ENCODE peak calls at places on chromosomes 7 and 10, in five cellular contexts. X is neural crest cell, M is Caco-2, L is pancreas, P is type B pancreatic cell. Z is an unnamed sample.
A peak's percentile ranks its signal among the peaks of the same experiment; 100 is the strongest.

GRCh38 chr7:30069096-30069867 is 41.1 kb downstream of the PLEKHA8 start:
- DNase-seq in P (no peak), X (no peak), L (no peak), M (no peak), Z (no peak)

GRCh38 chr7:121473645-121474300 is 77.7 kb upstream of the FAM3C start:
- DNase-seq in L (no peak), P (no peak), X (no peak), M (no peak), Z (no peak)

GRCh38 chr7:143514995-143515735 is 37.5 kb downstream of the TAS2R41 start:
- DNase-seq in L (no peak), P (no peak), X (no peak), M (no peak), Z (peak; percentile 36)

GRCh38 chr10:71505862-71506261 is 109.1 kb downstream of the CDH23 start:
- DNase-seq in M (no peak), L (no peak), X (no peak), P (no peak), Z (no peak)

GRCh38 chr7:93147358-93147757 is 827 bp downstream of the SAMD9L start:
- DNase-seq in M (no peak), L (no peak), X (no peak), P (no peak), Z (peak; percentile 56)

GRCh38 chr7:2892571-2892970 is 48.5 kb upstream of the GNA12 start:
- DNase-seq in M (no peak), L (no peak), P (no peak), X (no peak), Z (no peak)

GRCh38 chr7:44279286-44279685 is 46.1 kb downstream of the CAMK2B start:
- DNase-seq in P (peak; percentile 53), X (no peak), L (peak; percentile 28), M (no peak), Z (no peak)

GRCh38 chr7:2965745-2966270 is 77.9 kb downstream of the CARD11 start:
- DNase-seq in L (no peak), M (no peak), P (no peak), X (no peak), Z (no peak)

GRCh38 chr7:4745971-4746919 is 29.2 kb upstream of the AP5Z1 start:
- DNase-seq in M (no peak), L (no peak), P (no peak), X (no peak), Z (peak; percentile 77)

GRCh38 chr7:505171-505570 is 14.5 kb downstream of the PDGFA start:
- DNase-seq in P (no peak), M (no peak), X (no peak), L (peak; percentile 61), Z (no peak)

GRCh38 chr7:149267733-149268132 is 5.7 kb downstream of the ZNF783 start:
- DNase-seq in M (no peak), X (no peak), P (no peak), L (no peak), Z (no peak)

GRCh38 chr10:126041804-126042231 is 145.5 kb downstream of the FANK1 start:
- DNase-seq in P (no peak), M (peak; percentile 9), X (peak; percentile 60), L (peak; percentile 76), Z (peak; percentile 71)

GRCh38 chr7:94888995-94889523 is 18.3 kb upstream of the PPP1R9A start:
- DNase-seq in M (no peak), L (no peak), X (no peak), P (no peak), Z (no peak)

GRCh38 chr7:44489955-44490350 is 505 bp downstream of the NUDCD3 start:
- DNase-seq in X (peak; percentile 2), M (no peak), L (no peak), P (no peak), Z (peak; percentile 32)

GRCh38 chr10:80491251-80492102 is 37.4 kb downstream of the TSPAN14 start:
- DNase-seq in X (no peak), L (no peak), M (no peak), P (no peak), Z (no peak)

GRCh38 chr7:84022686-84023308 is 171.8 kb downstream of the SEMA3A start:
- DNase-seq in P (no peak), L (no peak), X (no peak), M (peak; percentile 85), Z (no peak)

GRCh38 chr7:23196306-23196705 is 14.5 kb downstream of the NUP42 start:
- DNase-seq in L (no peak), X (no peak), M (no peak), P (no peak), Z (no peak)

GRCh38 chr10:124285587-124286527 is 132.9 kb downstream of the OAT start:
- DNase-seq in X (no peak), L (no peak), M (no peak), P (no peak), Z (peak; percentile 26)

GRCh38 chr7:12884856-12885440 is 197.5 kb downstream of the ARL4A start:
- DNase-seq in M (no peak), L (no peak), P (no peak), X (no peak), Z (peak; percentile 30)
- TF ChIP-seq CTCF in M (no peak), L (no peak), P (no peak), X (no peak), Z (no peak)

DNA sequence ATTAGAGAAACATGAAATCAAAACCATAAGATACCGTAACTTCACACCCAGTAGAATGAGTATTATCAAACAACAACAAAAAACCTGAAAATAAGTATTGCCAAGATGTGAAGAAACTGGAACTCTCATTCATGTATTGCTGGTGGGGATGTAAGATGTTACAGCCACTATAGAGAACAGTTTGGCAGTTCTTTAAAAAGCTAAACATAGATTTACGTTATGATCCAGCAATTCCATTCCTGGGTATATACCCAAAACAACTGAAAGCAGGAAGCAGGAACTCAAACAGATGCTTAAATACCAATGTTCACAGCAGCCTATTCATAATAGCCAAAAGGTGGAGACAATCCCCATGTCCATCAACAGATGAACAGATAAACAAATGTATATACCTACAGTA is 72.5 kb downstream of the NT5C2 start:
- DNase-seq in M (no peak), X (no peak), P (no peak), L (no peak), Z (no peak)
- TF ChIP-seq CTCF in M (no peak), X (no peak), P (no peak), L (no peak), Z (no peak)

GRCh38 chr7:81256991-81257390 is 338.1 kb upstream of the SEMA3C start:
- DNase-seq in L (no peak), X (peak; percentile 14), M (peak; percentile 13), P (no peak), Z (peak; percentile 46)
- TF ChIP-seq CTCF in L (no peak), X (peak; percentile 47), M (peak; percentile 17), P (peak; percentile 58), Z (peak; percentile 44)

GRCh38 chr7:100629117-100629711 is 12.1 kb downstream of the TFR2 start:
- DNase-seq in M (peak; percentile 74), X (peak; percentile 53), L (no peak), P (no peak), Z (no peak)
- TF ChIP-seq CTCF in M (peak; percentile 53), X (peak; percentile 50), L (no peak), P (peak; percentile 61), Z (peak; percentile 26)

GRCh38 chr10:133154411-133154810 is 5.6 kb upstream of the KNDC1 start:
- DNase-seq in X (no peak), L (no peak), M (no peak), P (no peak), Z (no peak)
- TF ChIP-seq CTCF in X (no peak), L (no peak), M (no peak), P (no peak), Z (no peak)

DNA sequence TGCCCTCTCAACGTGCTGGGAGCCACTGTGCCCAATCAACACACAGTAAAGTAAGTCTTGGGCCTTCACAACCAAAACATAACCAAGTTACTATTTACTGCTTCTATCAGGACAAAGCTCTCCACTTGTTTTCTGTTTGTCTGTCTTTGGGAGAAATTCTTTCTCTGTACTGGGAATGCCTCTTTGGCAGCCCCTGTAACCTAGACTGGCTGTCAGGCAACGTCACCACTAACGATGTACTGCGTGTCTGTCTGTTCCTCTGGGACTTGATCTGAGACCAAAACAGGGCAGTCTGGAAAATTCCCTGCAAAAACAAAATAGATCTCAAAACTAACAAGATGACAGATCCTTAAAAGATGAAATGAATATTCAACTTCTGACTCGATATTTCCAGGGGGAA is 113.0 kb downstream of the SMURF1 start:
- DNase-seq in L (no peak), M (no peak), X (no peak), P (no peak), Z (peak; percentile 63)
- TF ChIP-seq CTCF in L (no peak), M (no peak), X (no peak), P (no peak), Z (no peak)

GRCh38 chr7:130896051-130896881 is 162.3 kb upstream of the KLF14 start:
- DNase-seq in X (no peak), M (peak; percentile 30), L (no peak), P (no peak), Z (peak; percentile 63)
- TF ChIP-seq CTCF in X (no peak), M (no peak), L (no peak), P (no peak), Z (peak; percentile 67)

GRCh38 chr10:117256910-117257309 is 16.0 kb downstream of the SLC18A2 start:
- DNase-seq in L (no peak), P (no peak), M (no peak), X (no peak), Z (no peak)
- TF ChIP-seq CTCF in L (no peak), P (no peak), M (no peak), X (no peak), Z (no peak)

GRCh38 chr10:109871476-109871875 is 51.8 kb downstream of the XPNPEP1 start:
- DNase-seq in X (no peak), L (no peak), P (no peak), M (no peak), Z (no peak)

GRCh38 chr10:109866995-109867635 is 56.2 kb downstream of the XPNPEP1 start:
- DNase-seq in P (no peak), M (no peak), L (no peak), X (no peak), Z (no peak)

GRCh38 chr10:109862738-109863137 is 60.6 kb downstream of the XPNPEP1 start:
- DNase-seq in L (no peak), X (no peak), M (no peak), P (no peak), Z (no peak)

GRCh38 chr10:109863775-109864174 is 59.5 kb downstream of the XPNPEP1 start:
- DNase-seq in P (no peak), X (no peak), L (no peak), M (no peak), Z (no peak)

DNA sequence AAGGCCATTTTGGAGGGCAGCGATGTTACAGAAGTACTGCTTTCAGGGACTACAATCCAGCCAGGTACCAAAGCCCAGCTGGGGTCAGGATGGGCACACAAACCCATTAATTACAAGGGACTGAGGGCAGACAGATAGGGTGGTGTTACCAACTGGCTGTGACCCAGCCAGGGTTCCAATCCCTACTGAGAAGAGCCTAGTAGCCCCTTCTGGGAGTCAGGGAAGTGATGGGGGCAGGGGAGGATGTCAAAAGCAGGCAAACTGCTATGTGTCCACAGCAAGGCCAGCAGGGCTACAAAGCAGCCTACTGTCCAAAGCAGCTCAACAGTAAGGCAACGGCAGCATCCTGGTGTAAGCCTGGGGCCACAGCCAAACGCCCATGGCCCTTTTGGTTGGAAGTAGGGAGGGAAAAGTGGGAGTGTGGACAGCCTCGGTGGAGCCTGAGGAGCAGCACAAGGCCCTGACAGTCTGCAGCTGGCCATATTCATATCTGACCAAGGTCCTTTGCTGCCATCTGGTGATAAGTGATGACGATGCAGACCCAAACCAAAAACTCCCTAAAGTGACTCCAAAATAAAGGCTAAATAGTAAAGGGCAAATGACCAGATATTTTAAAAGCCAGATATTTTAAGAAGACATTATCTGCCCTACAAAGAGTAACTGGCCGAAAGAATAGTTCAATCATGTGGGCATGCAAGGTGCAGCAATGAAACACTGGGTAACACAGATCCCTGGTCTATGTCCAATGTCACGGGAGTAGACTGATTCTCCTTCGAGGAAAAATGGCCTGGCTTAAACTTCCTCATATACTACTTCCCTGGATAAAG is 56.9 kb downstream of the XPNPEP1 start:
- DNase-seq in P (no peak), L (no peak), X (peak; percentile 14), M (peak; percentile 15), Z (no peak)
- TF ChIP-seq CTCF in P (peak; percentile 68), L (no peak), X (peak; percentile 63), M (peak; percentile 28), Z (peak; percentile 25)

Z was measured in AG10803.